ENCODE peak calls at places on chromosomes 1 and 21, in eight cellular contexts. P is foreskin fibroblast, O is testis, C is nephron progenitor cell, H is pancreas, Q is left lung, A is GM23338, T is HFF-Myc. E is an unnamed sample.
A peak's percentile ranks its signal among the peaks of the same experiment; 100 is the strongest.

GRCh38 chr1:39672551-39672947 is 642 bp upstream of the NT5C1A start:
- DNase-seq in P (no peak), O (peak; percentile 44), C (peak; percentile 50), H (no peak), Q (no peak), A (peak; percentile 64), T (no peak), E (no peak)

GRCh38 chr1:192506741-192507155 is 68.8 kb upstream of the RGS1 start:
- DNase-seq in P (no peak), O (no peak), C (no peak), H (no peak), Q (no peak), A (peak; percentile 56), T (no peak), E (no peak)

GRCh38 chr1:30852026-30852425 is 56.5 kb downstream of the SDC3 start:
- DNase-seq in P (no peak), O (peak; percentile 65), C (no peak), H (peak; percentile 69), Q (peak; percentile 84), A (no peak), T (no peak), E (no peak)

GRCh38 chr1:54927475-54928240 is 40.7 kb upstream of the DHCR24 start:
- DNase-seq in P (peak; percentile 58), O (peak; percentile 82), C (no peak), H (no peak), Q (no peak), A (no peak), T (peak; percentile 52), E (no peak)

GRCh38 chr1:29332204-29332603 is 95.9 kb downstream of the PTPRU start:
- DNase-seq in P (peak; percentile 9), O (peak; percentile 58), C (peak; percentile 46), H (no peak), Q (no peak), A (peak; percentile 95), T (peak; percentile 31), E (no peak)

GRCh38 chr1:231612393-231613089 is 14.0 kb upstream of the DISC1 start:
- DNase-seq in P (no peak), O (peak; percentile 22), C (no peak), H (no peak), Q (peak; percentile 51), A (no peak), T (no peak), E (peak; percentile 51)

GRCh38 chr21:16563795-16564194 is 834.0 kb downstream of the USP25 start:
- DNase-seq in P (no peak), O (no peak), C (peak; percentile 35), H (no peak), Q (no peak), A (peak; percentile 84), T (no peak), E (no peak)

GRCh38 chr1:2494323-2494693 is 18.2 kb downstream of the PLCH2 start:
- DNase-seq in P (peak; percentile 85), O (no peak), C (no peak), H (no peak), Q (no peak), A (no peak), T (peak; percentile 25), E (no peak)

GRCh38 chr1:157289001-157289400 is 150.8 kb upstream of the ETV3 start:
- DNase-seq in P (no peak), O (no peak), C (no peak), H (no peak), Q (no peak), A (no peak), T (no peak), E (no peak)

GRCh38 chr1:165075725-165076370 is 280.7 kb downstream of the LMX1A start:
- DNase-seq in P (no peak), O (peak; percentile 39), C (peak; percentile 29), H (no peak), Q (no peak), A (peak; percentile 77), T (no peak), E (no peak)

GRCh38 chr1:87539147-87539546 is 210.5 kb downstream of the LMO4 start:
- DNase-seq in P (no peak), O (no peak), C (no peak), H (no peak), Q (no peak), A (no peak), T (no peak), E (no peak)

GRCh38 chr1:97640677-97641076 is 280.2 kb downstream of the DPYD start:
- DNase-seq in P (no peak), O (no peak), C (no peak), H (no peak), Q (no peak), A (no peak), T (no peak), E (no peak)

DNA sequence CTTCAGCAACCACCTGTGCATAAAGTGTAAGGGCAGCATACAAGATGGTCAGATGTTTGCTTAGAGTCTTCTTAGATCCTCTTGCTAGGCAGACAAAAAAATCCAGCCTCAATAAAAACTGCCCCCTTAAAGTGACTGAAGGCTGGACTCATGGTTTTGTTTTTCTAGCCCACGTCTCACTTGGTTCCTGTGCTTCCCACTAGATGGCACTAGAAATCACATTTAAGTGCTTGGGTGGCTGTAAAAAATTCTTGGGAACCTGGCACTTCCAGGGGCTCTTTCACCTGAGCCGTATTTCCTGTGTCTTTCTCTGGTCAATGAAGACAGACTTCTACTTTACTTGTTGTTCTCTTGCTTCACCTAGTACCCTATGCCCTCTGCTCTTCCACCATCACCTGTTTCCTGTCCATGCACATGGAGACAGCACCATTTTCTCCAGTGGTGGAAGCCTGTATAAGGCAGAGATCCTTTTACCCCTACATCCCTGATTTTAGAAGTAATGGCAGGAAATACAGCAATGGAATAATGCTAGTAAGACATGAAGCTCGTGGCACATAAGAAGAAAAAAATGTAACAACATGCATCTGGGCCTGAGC is 20.0 kb downstream of the METTL13 start:
- DNase-seq in P (no peak), O (no peak), C (peak; percentile 40), H (no peak), Q (no peak), A (peak; percentile 91), T (peak; percentile 41), E (no peak)
- TF ChIP-seq CTCF in P (peak; percentile 74), O (peak; percentile 4), C (peak; percentile 79), H (peak; percentile 67), Q (peak; percentile 77), A (peak; percentile 88), T (peak; percentile 75), E (no peak)

GRCh38 chr1:53502641-53503432 is 43.6 kb downstream of the DMRTB1 start:
- DNase-seq in P (no peak), O (no peak), C (peak; percentile 36), H (peak; percentile 43), Q (no peak), A (peak; percentile 52), T (no peak), E (no peak)

GRCh38 chr1:53500184-53501064 is 41.2 kb downstream of the DMRTB1 start:
- DNase-seq in P (no peak), O (no peak), C (peak; percentile 45), H (peak; percentile 46), Q (no peak), A (no peak), T (no peak), E (no peak)

GRCh38 chr1:53503433-53503925 is 44.3 kb downstream of the DMRTB1 start:
- DNase-seq in P (no peak), O (no peak), C (no peak), H (peak; percentile 54), Q (no peak), A (no peak), T (no peak), E (no peak)

GRCh38 chr1:53499257-53500183 is 40.3 kb downstream of the DMRTB1 start:
- DNase-seq in P (no peak), O (no peak), C (no peak), H (peak; percentile 35), Q (no peak), A (no peak), T (no peak), E (no peak)

DNA sequence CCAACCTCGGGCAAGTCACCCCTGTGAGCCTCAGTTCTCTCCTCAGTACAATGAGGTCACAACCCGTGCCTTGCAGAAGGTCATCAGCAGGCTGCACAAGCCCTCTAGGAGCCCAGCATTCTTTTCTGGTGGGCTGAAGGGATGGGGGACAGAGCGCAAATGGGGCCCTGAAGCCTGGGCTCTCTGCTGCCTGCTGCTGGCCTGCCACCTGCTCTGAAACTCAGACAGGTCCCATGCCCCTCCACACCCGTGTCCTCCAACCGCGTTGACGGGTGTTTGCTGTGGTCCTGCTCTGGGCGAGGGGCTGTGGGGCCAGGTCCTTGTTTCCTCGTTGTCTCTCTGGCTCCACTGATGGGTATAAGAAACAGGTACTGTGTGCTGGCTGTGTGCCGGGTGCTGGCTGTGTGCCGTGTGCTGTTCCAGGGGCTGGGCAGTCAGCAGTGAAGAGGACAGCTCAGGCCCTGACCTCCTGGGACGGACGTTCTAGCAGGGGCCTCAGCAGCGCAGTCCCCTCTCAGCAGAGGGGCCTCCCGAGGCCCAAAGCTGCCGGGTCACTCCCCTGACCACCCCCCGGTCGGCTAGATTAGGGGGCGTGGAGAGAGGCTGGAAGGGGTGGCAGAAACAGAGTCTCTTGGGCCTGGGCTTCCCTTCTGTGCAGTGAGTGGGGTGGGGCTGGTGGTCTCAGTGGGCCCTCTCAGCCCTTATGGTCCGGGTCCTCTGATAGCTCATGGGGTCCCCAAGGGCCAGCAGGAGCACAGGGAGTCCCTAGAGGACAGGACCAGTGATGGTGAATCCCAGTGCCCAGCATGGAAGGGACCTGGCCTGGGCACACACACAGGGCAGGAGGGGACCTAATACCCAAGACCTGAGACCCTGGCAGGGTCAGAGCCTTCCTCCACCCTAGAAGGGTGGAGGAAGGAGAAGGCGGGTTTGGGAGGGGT is 42.1 kb downstream of the DMRTB1 start:
- DNase-seq in P (no peak), O (no peak), C (no peak), H (peak; percentile 44), Q (no peak), A (peak; percentile 40), T (no peak), E (no peak)
- TF ChIP-seq CTCF in P (no peak), O (no peak), C (no peak), H (no peak), Q (no peak), A (peak; percentile 41), T (no peak), E (no peak)

GRCh38 chr1:44031051-44031899 is at the start of gene SLC6A9:
- DNase-seq in P (peak; percentile 60), O (peak; percentile 60), C (peak; percentile 63), H (peak; percentile 75), Q (peak; percentile 80), A (peak; percentile 82), T (peak; percentile 45), E (peak; percentile 43)
- TF ChIP-seq CTCF in P (no peak), O (no peak), C (no peak), H (no peak), Q (no peak), A (no peak), T (no peak), E (no peak)

DNA sequence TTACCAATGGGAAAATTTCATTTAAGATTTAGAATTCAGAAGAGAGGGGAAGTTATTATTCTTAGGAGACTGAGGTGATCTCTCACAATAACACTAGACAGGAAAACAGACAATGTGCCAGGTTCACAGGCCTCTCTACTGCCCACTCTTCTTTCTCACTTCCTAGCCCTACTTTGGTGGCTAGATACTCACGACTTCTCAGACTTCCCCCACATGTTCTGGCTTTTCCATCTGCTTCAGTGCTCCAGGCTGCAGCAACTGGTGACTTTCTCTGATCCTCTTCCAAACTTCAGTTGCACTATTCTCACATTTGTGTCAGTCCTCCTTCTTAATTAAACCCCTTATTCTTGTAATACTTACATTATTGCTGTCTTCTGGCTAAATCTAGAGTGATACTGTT is 208.7 kb upstream of the KCTD3 start:
- DNase-seq in P (no peak), O (no peak), C (no peak), H (no peak), Q (no peak), A (no peak), T (no peak), E (no peak)
- TF ChIP-seq CTCF in P (no peak), O (no peak), C (no peak), H (no peak), Q (no peak), A (no peak), T (no peak), E (no peak)

GRCh38 chr1:38587734-38588133 is 271.8 kb downstream of the RRAGC start:
- DNase-seq in P (no peak), O (no peak), C (no peak), H (no peak), Q (no peak), A (no peak), T (no peak), E (no peak)
- TF ChIP-seq CTCF in P (no peak), O (no peak), C (no peak), H (no peak), Q (no peak), A (no peak), T (no peak), E (no peak)